ENCODE peak calls at places on chromosomes 12 and 14, in four cellular contexts. A is A172, E is RKO, Q is head of caudate nucleus. G is an unnamed sample.

GRCh38 chr12:106760184-106760531 is 14.3 kb upstream of the RIC8B start:
- DNase-seq in A (no peak), E (no peak), Q (no peak), G (no peak)

GRCh38 chr12:31620311-31620710 is 29.4 kb upstream of the DENND5B start:
- DNase-seq in A (no peak), E (no peak), Q (no peak), G (no peak)

GRCh38 chr12:43806737-43807072 is 588 bp upstream of the TWF1 start:
- DNase-seq in A (peak; percentile 8), E (no peak), Q (no peak), G (peak; percentile 22)

GRCh38 chr12:57844725-57845477 is 1.6 kb downstream of the CTDSP2 start:
- DNase-seq in A (peak; percentile 37), E (peak; percentile 88), Q (peak; percentile 35), G (peak; percentile 60)

GRCh38 chr12:16691624-16692023 is 85.7 kb upstream of the LMO3 start:
- DNase-seq in A (no peak), E (no peak), Q (no peak), G (no peak)

GRCh38 chr12:131159660-131160059 is 206.0 kb downstream of the ADGRD1 start:
- DNase-seq in A (no peak), E (no peak), Q (no peak), G (no peak)

GRCh38 chr14:63542231-63542999 is 762 bp downstream of the PPP2R5E start:
- DNase-seq in A (peak; percentile 5), E (peak; percentile 32), Q (no peak), G (no peak)

GRCh38 chr14:85250369-85250768 is 279.6 kb upstream of the FLRT2 start:
- DNase-seq in A (no peak), E (no peak), Q (no peak), G (no peak)

GRCh38 chr14:75182820-75183219 is 6.4 kb upstream of the TMED10 start:
- DNase-seq in A (no peak), E (no peak), Q (no peak), G (no peak)

GRCh38 chr12:26818636-26819035 is 14.4 kb downstream of the ITPR2 start:
- DNase-seq in A (no peak), E (no peak), Q (no peak), G (no peak)

GRCh38 chr12:94240171-94240570 is 91.8 kb downstream of the PLXNC1 start:
- DNase-seq in A (no peak), E (no peak), Q (no peak), G (no peak)

GRCh38 chr12:91364591-91365184 is 182.1 kb upstream of the DCN start:
- DNase-seq in A (no peak), E (no peak), Q (no peak), G (no peak)

GRCh38 chr12:6772331-6772695 is at the start of gene LAG3:
- DNase-seq in A (no peak), E (no peak), Q (no peak), G (no peak)

GRCh38 chr14:103883263-103883523 is 35.8 kb upstream of the PPP1R13B start:
- DNase-seq in A (no peak), E (no peak), Q (no peak), G (no peak)

GRCh38 chr14:55477680-55478079 is 37.3 kb upstream of the TBPL2 start:
- DNase-seq in A (no peak), E (no peak), Q (no peak), G (peak; percentile 18)

GRCh38 chr12:111152581-111152980 is 216.3 kb downstream of the PHETA1 start:
- DNase-seq in A (no peak), E (no peak), Q (no peak), G (no peak)

GRCh38 chr12:68367903-68368302 is 35.7 kb upstream of the MDM1 start:
- DNase-seq in A (no peak), E (no peak), Q (no peak), G (no peak)

GRCh38 chr12:39006286-39006685 is 100.9 kb upstream of the CPNE8 start:
- DNase-seq in A (peak; percentile 4), E (no peak), Q (no peak), G (no peak)

GRCh38 chr12:131024026-131024425 is 70.3 kb downstream of the ADGRD1 start:
- DNase-seq in A (no peak), E (no peak), Q (no peak), G (no peak)

GRCh38 chr12:107545737-107546363 is 139.7 kb upstream of the PWP1 start:
- DNase-seq in A (no peak), E (no peak), Q (no peak), G (no peak)

GRCh38 chr14:68376067-68376810 is 416.6 kb downstream of the ZFP36L1 start:
- DNase-seq in A (peak; percentile 37), E (no peak), Q (no peak), G (no peak)

GRCh38 chr12:49369723-49370145 is 2.5 kb downstream of the SPATS2 start:
- DNase-seq in A (peak; percentile 10), E (peak; percentile 59), Q (no peak), G (no peak)

GRCh38 chr14:90728951-90729350 is 87.3 kb downstream of the TTC7B start:
- DNase-seq in A (no peak), E (no peak), Q (no peak), G (no peak)

GRCh38 chr14:105525861-105526780 is at the start of gene TMEM121:
- DNase-seq in A (no peak), E (no peak), Q (no peak), G (peak; percentile 85)

GRCh38 chr12:12486661-12487240 is 75.9 kb downstream of the DUSP16 start:
- DNase-seq in A (no peak), E (no peak), Q (no peak), G (no peak)

GRCh38 chr12:67288561-67288960 is 19.4 kb downstream of the CAND1 start:
- DNase-seq in A (no peak), E (no peak), Q (no peak), G (no peak)

GRCh38 chr14:85532570-85532969 is 2.6 kb downstream of the FLRT2 start:
- DNase-seq in A (no peak), E (no peak), Q (no peak), G (no peak)

GRCh38 chr12:100534625-100535227 is 38.8 kb upstream of the GAS2L3 start:
- DNase-seq in A (no peak), E (no peak), Q (no peak), G (no peak)

GRCh38 chr14:68263563-68264350 is 444.2 kb downstream of the RAD51B start:
- DNase-seq in A (no peak), E (no peak), Q (no peak), G (no peak)

GRCh38 chr12:19833775-19834501 is 394.6 kb downstream of the AEBP2 start:
- DNase-seq in A (peak; percentile 51), E (no peak), Q (no peak), G (no peak)

GRCh38 chr14:81323621-81324400 is 76.3 kb downstream of the STON2 start:
- DNase-seq in A (peak; percentile 42), E (no peak), Q (no peak), G (no peak)

GRCh38 chr12:57148469-57149308 is 1.3 kb upstream of the LRP1-AS start:
- DNase-seq in A (peak; percentile 38), E (no peak), Q (no peak), G (no peak)